ENCODE peak calls at places on chromosomes 1 and 21, in six cellular contexts. Z is mesendoderm, S is neuronal stem cell, I is IMR-90, G is H1, E is mesenchymal stem cell. M is an unnamed sample.

GRCh38 chr1:60126733-60127132 is 53.2 kb upstream of the C1orf87 start:
- DNase-seq in S (no peak), Z (peak), E (peak), G (no peak), I (no peak), M (no peak)

GRCh38 chr1:37171651-37172050 is 137.3 kb upstream of the GRIK3 start:
- DNase-seq in G (no peak), I (no peak), S (no peak), Z (no peak), E (no peak), M (no peak)

GRCh38 chr1:22143065-22143514 is at the start of gene WNT4:
- DNase-seq in S (no peak), Z (peak), E (no peak), G (no peak), I (no peak), M (peak)

GRCh38 chr21:38987551-38988210 is 182.0 kb downstream of the ETS2 start:
- DNase-seq in G (no peak), Z (no peak), S (no peak), E (peak), I (no peak), M (no peak)

GRCh38 chr1:246365708-246366107 is 141.4 kb downstream of the SMYD3 start:
- DNase-seq in E (no peak), S (no peak), I (no peak), Z (peak), G (no peak), M (no peak)

GRCh38 chr21:44418108-44418875 is 37.0 kb upstream of the LRRC3 start:
- DNase-seq in S (no peak), E (no peak), Z (no peak), G (no peak), I (no peak), M (no peak)

GRCh38 chr21:44804762-44805161 is 3.1 kb upstream of the UBE2G2 start:
- DNase-seq in I (no peak), Z (no peak), E (no peak), G (no peak), S (no peak), M (no peak)

GRCh38 chr1:194076646-194077045 is 890.2 kb upstream of the B3GALT2 start:
- DNase-seq in I (peak), S (no peak), Z (no peak), G (no peak), E (peak), M (no peak)

GRCh38 chr1:206606867-206607266 is 5.4 kb downstream of the EIF2D start:
- DNase-seq in S (no peak), I (peak), E (peak), Z (peak), G (no peak), M (no peak)

GRCh38 chr1:229092377-229093257 is 178.3 kb upstream of the RAB4A start:
- DNase-seq in I (no peak), G (no peak), S (no peak), E (no peak), Z (peak), M (peak)

GRCh38 chr1:3684031-3684430 is 31.7 kb downstream of the TP73 start:
- DNase-seq in Z (peak), I (no peak), E (peak), S (peak), G (no peak), M (peak)

GRCh38 chr21:26934383-26934782 is 32.5 kb downstream of the ADAMTS5 start:
- DNase-seq in I (no peak), Z (no peak), E (no peak), S (no peak), G (no peak), M (no peak)

GRCh38 chr1:226302731-226303130 is 6.2 kb downstream of the LIN9 start:
- DNase-seq in E (no peak), G (no peak), S (no peak), Z (no peak), I (no peak), M (no peak)

GRCh38 chr1:244318078-244318477 is 133.6 kb downstream of the ADSS2 start:
- DNase-seq in I (no peak), G (no peak), S (no peak), Z (no peak), E (no peak), M (no peak)

GRCh38 chr1:12121212-12122000 is 45.4 kb upstream of the TNFRSF1B start:
- DNase-seq in I (peak), E (peak), S (no peak), G (no peak), Z (no peak), M (no peak)

GRCh38 chr1:27935721-27936120 is 921 bp downstream of the SMPDL3B start:
- DNase-seq in I (no peak), E (no peak), Z (no peak), G (no peak), S (no peak), M (no peak)
- H3K9ac ChIP-seq in I (no peak), E (no peak), Z (peak), G (no peak), S (no peak), M (peak)

GRCh38 chr1:85584264-85584781 is 3.8 kb downstream of the CCN1 start:
- DNase-seq in E (peak), I (peak), Z (peak), G (no peak), S (peak), M (no peak)
- H2BK5ac ChIP-seq in E (no peak), I (peak), Z (no peak), G (no peak), S (no peak), M (no peak)

DNA sequence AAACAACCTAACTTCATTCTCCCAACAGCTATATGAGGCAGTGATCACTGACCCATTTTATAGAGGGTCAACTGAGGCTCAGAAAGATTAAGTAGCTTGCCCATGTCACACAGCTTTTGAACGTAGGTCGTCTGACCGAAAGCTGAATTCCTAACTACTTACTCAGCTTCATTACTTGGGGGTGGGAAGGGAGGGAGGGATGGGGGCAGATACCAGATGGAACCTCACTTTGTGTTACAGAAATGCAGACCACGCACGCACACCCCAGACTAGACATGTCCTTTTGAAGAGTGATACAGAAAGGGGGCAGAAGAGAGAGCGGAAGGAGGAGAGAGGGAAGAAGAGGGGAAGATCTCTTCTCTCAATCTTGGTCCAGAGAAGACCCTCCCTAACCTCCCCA is 2.3 kb downstream of the ADGRB2 start:
- DNase-seq in E (peak), Z (peak), G (no peak), I (peak), S (no peak), M (no peak)
- H3K9ac ChIP-seq in E (peak), Z (no peak), G (no peak), I (no peak), S (no peak), M (no peak)

GRCh38 chr1:117696567-117696966 is 90.7 kb downstream of the TENT5C start:
- DNase-seq in E (peak), S (no peak), Z (no peak), G (no peak), I (peak), M (no peak)
- H2BK5ac ChIP-seq in E (no peak), S (no peak), Z (no peak), G (no peak), I (peak), M (no peak)

DNA sequence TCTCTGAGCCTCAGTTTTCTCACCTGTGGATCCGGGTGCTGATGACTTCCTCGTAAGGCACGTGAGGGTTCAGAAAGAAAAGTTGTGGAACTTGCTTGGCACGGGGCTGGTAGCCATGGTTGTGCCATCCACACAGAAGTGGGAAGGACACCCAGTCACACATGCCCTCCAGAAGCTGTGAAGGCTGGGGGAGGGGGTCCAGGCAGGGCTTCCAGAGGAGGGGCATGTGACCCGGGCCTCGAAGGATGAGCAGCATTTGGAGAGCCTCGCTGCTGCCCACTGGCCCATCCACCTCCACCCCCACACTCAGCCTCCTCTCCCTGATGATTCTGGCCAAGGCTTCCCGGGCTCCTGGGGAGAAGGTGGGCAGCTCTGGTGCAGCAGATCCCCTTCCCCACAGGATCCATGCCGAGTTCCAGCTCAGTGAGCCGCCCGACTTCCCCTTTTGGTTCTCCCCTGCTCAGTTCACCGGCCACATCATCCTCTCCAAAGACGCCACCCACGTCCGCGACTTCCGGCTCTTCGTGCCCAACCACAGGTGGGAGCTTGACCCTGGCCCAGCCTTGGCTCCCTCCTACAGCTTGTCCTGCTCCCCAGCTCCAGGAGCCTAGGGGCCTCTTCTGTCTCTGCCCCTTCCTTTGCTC is 9.4 kb downstream of the SELENON start:
- DNase-seq in I (no peak), E (no peak), G (no peak), S (no peak), Z (no peak), M (no peak)
- H3K9ac ChIP-seq in I (no peak), E (no peak), G (no peak), S (no peak), Z (no peak), M (no peak)

DNA sequence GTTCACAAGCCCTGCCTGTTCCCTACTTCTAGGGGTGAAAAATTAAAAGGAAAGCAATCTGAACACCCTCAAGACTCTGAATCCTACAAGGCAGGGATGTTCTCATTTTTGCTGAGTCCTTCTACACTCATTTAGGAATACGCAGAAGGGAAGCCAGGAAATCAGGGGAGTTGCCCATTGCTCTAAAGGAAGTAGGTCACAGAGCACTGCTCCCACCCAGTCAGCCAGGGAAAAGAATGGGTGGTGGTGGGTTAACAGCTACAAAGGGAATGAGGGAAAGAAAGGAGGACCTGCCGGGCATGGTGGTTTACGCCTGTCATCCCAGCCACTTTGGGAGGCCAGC is 2.4 kb upstream of the CTTNBP2NL start:
- DNase-seq in G (no peak), Z (no peak), S (no peak), E (peak), I (no peak), M (no peak)
- H2BK5ac ChIP-seq in G (no peak), Z (no peak), S (no peak), E (no peak), I (peak), M (no peak)

GRCh38 chr1:42936309-42937078 is 22.2 kb downstream of the SLC2A1 start:
- DNase-seq in I (peak), Z (no peak), G (no peak), S (no peak), E (peak), M (no peak)
- H3K9ac ChIP-seq in I (no peak), Z (no peak), G (no peak), S (no peak), E (peak), M (no peak)

DNA sequence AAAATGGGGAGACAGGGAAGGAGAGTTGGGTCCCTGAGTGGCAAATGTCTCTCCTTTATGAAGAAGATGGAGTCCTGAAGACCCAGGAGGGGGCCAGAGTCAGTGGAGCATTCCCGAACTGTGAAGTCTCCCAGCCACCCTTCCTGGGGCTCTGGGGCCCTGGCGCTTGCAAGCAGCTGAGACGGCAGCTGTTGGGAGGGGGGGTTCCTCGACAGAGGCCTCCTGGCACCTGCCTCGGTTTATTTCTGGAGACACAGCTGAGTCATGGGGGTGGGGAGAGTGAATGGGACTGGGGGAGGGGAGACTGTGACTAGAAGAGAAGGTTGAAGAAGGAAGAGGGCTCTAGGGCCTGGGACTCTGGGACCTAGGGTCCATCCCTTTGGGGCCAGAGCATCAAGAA is 14.0 kb downstream of the NES start:
- DNase-seq in S (no peak), Z (peak), G (no peak), I (peak), E (peak), M (peak)
- H2BK5ac ChIP-seq in S (peak), Z (peak), G (peak), I (peak), E (no peak), M (no peak)

M was measured in H9.